ENCODE peak calls at places on chromosome X, in six cellular contexts. M is hepatocyte, Q is HCT116, K is OCI-LY7, X is GM23248, A is neural progenitor cell. T is an unnamed sample.

GRCh38 chrX:70346671-70347070 is 56.8 kb downstream of the KIF4A start:
- DNase-seq in Q (no peak), K (no peak), X (no peak), M (no peak), A (no peak), T (no peak)

GRCh38 chrX:31269914-31270313 is 198.1 kb upstream of the FTHL17 start:
- DNase-seq in M (no peak), K (no peak), A (no peak), X (no peak), Q (no peak), T (no peak)

GRCh38 chrX:51641421-51642021 is 22.8 kb upstream of the CENPVL3 start:
- DNase-seq in X (peak; percentile 60), K (peak; percentile 47), A (peak; percentile 67), M (peak; percentile 61), Q (peak; percentile 36), T (peak; percentile 82)

GRCh38 chrX:15747626-15748173 is 9.6 kb downstream of the CA5B start:
- DNase-seq in A (peak; percentile 68), K (no peak), Q (no peak), M (no peak), X (no peak), T (no peak)

GRCh38 chrX:53086464-53086863 is 4.3 kb downstream of the TSPYL2 start:
- DNase-seq in K (no peak), A (no peak), X (peak; percentile 21), M (no peak), Q (no peak), T (no peak)

GRCh38 chrX:23434356-23434884 is 99.8 kb downstream of the PTCHD1 start:
- DNase-seq in A (peak; percentile 26), K (no peak), X (peak; percentile 83), Q (no peak), M (peak; percentile 14), T (no peak)

GRCh38 chrX:136318895-136319597 is 18.3 kb downstream of the ADGRG4 start:
- DNase-seq in X (no peak), Q (no peak), A (no peak), K (no peak), M (no peak), T (no peak)

GRCh38 chrX:102765217-102765616 is 44.7 kb downstream of the GPRASP3 start:
- DNase-seq in M (no peak), K (no peak), X (peak; percentile 69), A (no peak), Q (no peak), T (no peak)

GRCh38 chrX:98289726-98290125 is 1406.0 kb downstream of the RPA4 start:
- DNase-seq in A (peak; percentile 8), K (no peak), X (no peak), M (no peak), Q (no peak), T (peak; percentile 38)

GRCh38 chrX:71366674-71367256 is 608 bp downstream of the TAF1 start:
- DNase-seq in X (peak; percentile 50), Q (no peak), K (peak; percentile 33), M (peak; percentile 34), A (peak; percentile 28), T (peak; percentile 14)

GRCh38 chrX:26845051-26845450 is 618.1 kb downstream of the PPP4R3C start:
- DNase-seq in X (peak; percentile 70), M (peak; percentile 6), K (no peak), A (no peak), Q (no peak), T (no peak)

GRCh38 chrX:63918611-63919010 is 133.6 kb upstream of the ARHGEF9 start:
- DNase-seq in K (peak; percentile 0), M (no peak), X (peak; percentile 70), Q (peak; percentile 6), A (peak; percentile 4), T (peak; percentile 54)

GRCh38 chrX:139049455-139049854 is 337.9 kb upstream of the FGF13 start:
- DNase-seq in Q (no peak), M (no peak), K (no peak), X (peak; percentile 15), A (no peak), T (no peak)

GRCh38 chrX:28582494-28582893 is 4.8 kb upstream of the IL1RAPL1 start:
- DNase-seq in Q (no peak), A (no peak), K (no peak), X (no peak), M (no peak), T (no peak)

GRCh38 chrX:79415056-79415455 is 47.9 kb upstream of the ITM2A start:
- DNase-seq in K (no peak), A (no peak), X (no peak), Q (no peak), M (no peak), T (no peak)

GRCh38 chrX:103877571-103877970 is 45.5 kb upstream of the RAB9B start:
- DNase-seq in Q (no peak), A (no peak), X (peak; percentile 50), M (no peak), K (no peak), T (no peak)

GRCh38 chrX:10722804-10723364 is 102.5 kb upstream of the MID1 start:
- DNase-seq in A (peak; percentile 54), Q (peak; percentile 10), K (peak; percentile 21), X (peak; percentile 55), M (peak; percentile 66), T (peak; percentile 71)

GRCh38 chrX:48487362-48487785 is 11.4 kb downstream of the FTSJ1 start:
- DNase-seq in A (no peak), Q (peak; percentile 90), M (no peak), X (peak; percentile 85), K (no peak), T (peak; percentile 17)

GRCh38 chrX:63186137-63186536 is 165.0 kb downstream of the SPIN4 start:
- DNase-seq in Q (peak; percentile 55), A (no peak), M (no peak), K (no peak), X (no peak), T (no peak)

GRCh38 chrX:120316587-120317283 is 5.5 kb upstream of the TMEM255A start:
- DNase-seq in K (no peak), A (no peak), Q (peak; percentile 41), X (peak; percentile 52), M (peak; percentile 21), T (no peak)

GRCh38 chrX:98490670-98491069 is 1607.0 kb downstream of the RPA4 start:
- DNase-seq in X (no peak), A (no peak), Q (no peak), M (no peak), K (no peak), T (no peak)

GRCh38 chrX:42027367-42028025 is 104.1 kb upstream of the CASK start:
- DNase-seq in K (no peak), X (no peak), M (no peak), Q (no peak), A (no peak), T (no peak)

GRCh38 chrX:45843518-45843917 is 642.8 kb upstream of the DIPK2B start:
- DNase-seq in X (peak; percentile 16), Q (no peak), K (no peak), A (no peak), M (no peak), T (no peak)

GRCh38 chrX:368811-369562 is 17.7 kb downstream of the PPP2R3B start:
- DNase-seq in X (peak; percentile 63), K (peak; percentile 79), A (peak; percentile 72), M (no peak), Q (no peak), T (peak; percentile 53)

DNA sequence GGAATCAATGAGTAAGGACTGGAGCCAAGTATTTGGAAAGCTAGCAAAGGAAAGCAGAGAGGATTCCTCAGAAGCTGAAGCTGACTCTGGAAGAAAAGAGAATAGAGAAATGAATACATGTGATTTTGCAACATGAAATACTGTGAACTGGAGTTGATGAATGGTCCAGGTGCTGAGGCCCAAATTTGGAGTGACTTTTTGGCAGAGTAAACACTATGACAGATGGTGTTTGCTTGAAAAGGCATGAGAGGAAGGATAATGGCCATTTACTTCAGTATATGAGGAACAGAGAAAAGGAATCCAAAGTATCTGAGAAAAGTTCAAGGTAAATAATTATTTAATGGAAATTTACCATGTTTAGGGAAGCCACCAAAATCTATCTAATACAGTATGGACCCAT is 236.7 kb downstream of the SLITRK2 start:
- DNase-seq in A (no peak), X (no peak), Q (no peak), M (no peak), K (no peak), T (no peak)
- TF ChIP-seq EZH2phosphoT487 in A (no peak), X (no peak), Q (no peak), M (no peak), K (no peak), T (no peak)

GRCh38 chrX:6226053-6226645 is 2.5 kb downstream of the NLGN4X start:
- DNase-seq in M (peak; percentile 22), K (no peak), Q (no peak), A (peak; percentile 63), X (no peak), T (peak; percentile 73)
- H4K20me1 ChIP-seq in M (no peaks in the 10 kb centered on the region), K (no peaks in the 10 kb centered on the region), Q (no peaks in the 10 kb centered on the region), A (no peaks in the 10 kb centered on the region), X (no peaks in the 10 kb centered on the region), T (no peaks in the 10 kb centered on the region)

GRCh38 chrX:150692837-150693781 is at the start of gene MTMR1:
- DNase-seq in X (peak; percentile 49), M (peak; percentile 65), A (peak; percentile 68), K (peak; percentile 73), Q (no peak), T (peak; percentile 29)

GRCh38 chrX:150694738-150695410 is 1.7 kb downstream of the MTMR1 start:
- DNase-seq in K (peak; percentile 53), A (peak; percentile 4), Q (no peak), X (no peak), M (no peak), T (no peak)

GRCh38 chrX:150692296-150692695 is 900 bp upstream of the MTMR1 start:
- DNase-seq in M (no peak), K (peak; percentile 35), X (no peak), Q (no peak), A (no peak), T (no peak)

GRCh38 chrX:150696264-150696789 is 3.1 kb downstream of the MTMR1 start:
- DNase-seq in Q (no peak), A (no peak), X (no peak), M (no peak), K (peak; percentile 69), T (no peak)

GRCh38 chrX:150693782-150694574 is 782 bp downstream of the MTMR1 start:
- DNase-seq in Q (peak; percentile 8), X (peak; percentile 80), M (peak; percentile 65), K (peak; percentile 93), A (peak; percentile 52), T (peak; percentile 74)
- H3K4me1 ChIP-seq in Q (peaks cover 7% of the 10 kb centered on the region), X (peaks cover 14% of the 10 kb centered on the region), M (no peaks in the 10 kb centered on the region), K (peaks cover 70% of the 10 kb centered on the region), A (no peaks in the 10 kb centered on the region), T (peaks cover 14% of the 10 kb centered on the region)

GRCh38 chrX:152895121-152895520 is 2.7 kb upstream of the ZNF185 start:
- DNase-seq in Q (no peak), A (no peak), X (no peak), K (no peak), M (no peak), T (no peak)

GRCh38 chrX:152896450-152896849 is 1.4 kb upstream of the ZNF185 start:
- DNase-seq in K (no peak), M (no peak), Q (peak; percentile 29), X (peak; percentile 51), A (no peak), T (no peak)

GRCh38 chrX:152893631-152894610 is 3.9 kb upstream of the ZNF185 start:
- DNase-seq in Q (no peak), X (no peak), K (no peak), A (no peak), M (no peak), T (no peak)

GRCh38 chrX:152897216-152898144 is at the start of gene ZNF185:
- DNase-seq in Q (no peak), M (peak; percentile 75), A (peak; percentile 89), X (peak; percentile 13), K (no peak), T (peak; percentile 89)

GRCh38 chrX:152895724-152896420 is 2.0 kb upstream of the ZNF185 start:
- DNase-seq in A (no peak), X (peak; percentile 54), Q (peak; percentile 35), K (no peak), M (no peak), T (no peak)
- TF ChIP-seq EZH2phosphoT487 in A (no peak), X (no peak), Q (no peak), K (no peak), M (no peak), T (no peak)

T was measured in GM23338.